ENCODE peak calls at places on chromosome 13, in four cellular contexts. One of them, this sample, is unnamed.

GRCh38 chr13:93116809-93117208 is 109.8 kb upstream of the GPC6 start:
- DNase-seq in GM12878: no peak
- DNase-seq in K562: no peak
- DNase-seq in HepG2: peak
- DNase-seq in this sample: no peak

GRCh38 chr13:67139551-67139950 is 90.6 kb downstream of the PCDH9 start:
- DNase-seq in K562: no peak
- DNase-seq in HepG2: no peak
- DNase-seq in GM12878: no peak
- DNase-seq in this sample: no peak

GRCh38 chr13:51501592-51502205 is 48.9 kb upstream of the INTS6 start:
- DNase-seq in K562: no peak
- DNase-seq in HepG2: no peak
- DNase-seq in GM12878: no peak
- DNase-seq in this sample: no peak

GRCh38 chr13:33230178-33230881 is 55.2 kb downstream of the STARD13 start:
- DNase-seq in HepG2: no peak
- DNase-seq in GM12878: no peak
- DNase-seq in K562: no peak
- DNase-seq in this sample: no peak

GRCh38 chr13:32048816-32049215 is 17.2 kb downstream of the FRY start:
- DNase-seq in K562: no peak
- DNase-seq in GM12878: no peak
- DNase-seq in HepG2: peak
- DNase-seq in this sample: no peak

GRCh38 chr13:101307181-101307701 is 109.1 kb downstream of the NALCN start:
- DNase-seq in HepG2: no peak
- DNase-seq in K562: no peak
- DNase-seq in GM12878: no peak
- DNase-seq in this sample: no peak

GRCh38 chr13:51764184-51765141 is 39.5 kb downstream of the DHRS12 start:
- DNase-seq in GM12878: peak
- DNase-seq in K562: no peak
- DNase-seq in HepG2: peak
- DNase-seq in this sample: no peak

GRCh38 chr13:49410006-49410405 is 33.9 kb downstream of the CAB39L start:
- DNase-seq in GM12878: no peak
- DNase-seq in K562: no peak
- DNase-seq in HepG2: no peak
- DNase-seq in this sample: no peak

GRCh38 chr13:49936943-49937273 is 768 bp upstream of the SPRYD7 start:
- DNase-seq in GM12878: no peak
- DNase-seq in HepG2: no peak
- DNase-seq in K562: no peak
- DNase-seq in this sample: peak

GRCh38 chr13:100566543-100566942 is 22.0 kb downstream of the GGACT start:
- DNase-seq in HepG2: no peak
- DNase-seq in K562: no peak
- DNase-seq in GM12878: no peak
- DNase-seq in this sample: no peak

GRCh38 chr13:25869941-25870340 is 181.9 kb downstream of the SHISA2 start:
- DNase-seq in GM12878: no peak
- DNase-seq in K562: no peak
- DNase-seq in HepG2: no peak
- DNase-seq in this sample: no peak

GRCh38 chr13:33678906-33679657 is 138.9 kb upstream of the RFC3 start:
- DNase-seq in GM12878: peak
- DNase-seq in HepG2: peak
- DNase-seq in K562: peak
- DNase-seq in this sample: no peak

GRCh38 chr13:76027131-76027530 is 391.0 kb downstream of the LMO7 start:
- DNase-seq in GM12878: no peak
- DNase-seq in HepG2: no peak
- DNase-seq in K562: no peak
- DNase-seq in this sample: no peak

GRCh38 chr13:106096661-106097092 is 438.8 kb downstream of the EFNB2 start:
- DNase-seq in K562: no peak
- DNase-seq in GM12878: no peak
- DNase-seq in HepG2: no peak
- DNase-seq in this sample: no peak

DNA sequence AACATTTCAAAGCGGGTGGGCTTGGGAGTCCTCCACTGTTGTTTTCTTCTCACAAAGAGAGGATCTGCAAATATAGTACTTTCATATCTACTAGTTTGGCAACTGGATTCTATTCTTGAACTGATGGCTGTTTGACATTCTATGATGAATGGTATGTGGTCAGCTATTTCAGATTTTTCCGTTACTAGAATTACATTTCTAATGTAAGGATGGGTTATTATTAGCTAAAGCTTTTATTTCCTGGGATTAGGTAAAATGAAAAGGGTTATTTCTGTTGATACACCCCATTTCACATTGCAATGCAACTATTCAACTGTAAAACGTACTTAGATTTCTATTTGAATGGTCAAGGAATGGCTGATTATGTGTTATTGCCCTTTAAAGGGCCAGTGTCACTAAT is 629.7 kb downstream of the DACH1 start:
- DNase-seq in GM12878: no peak
- DNase-seq in K562: no peak
- DNase-seq in HepG2: no peak
- DNase-seq in this sample: no peak
- TF ChIP-seq TCF7 in GM12878: no peak
- TF ChIP-seq TCF7 in K562: no peak
- TF ChIP-seq TCF7 in HepG2: no peak
- TF ChIP-seq TCF7 in this sample: no peak

GRCh38 chr13:88097541-88097940 is 426.4 kb downstream of the SLITRK5 start:
- DNase-seq in GM12878: no peak
- DNase-seq in HepG2: no peak
- DNase-seq in K562: no peak
- DNase-seq in this sample: no peak
- TF ChIP-seq TCF7 in GM12878: no peak
- TF ChIP-seq TCF7 in HepG2: no peak
- TF ChIP-seq TCF7 in K562: no peak
- TF ChIP-seq TCF7 in this sample: no peak

GRCh38 chr13:24505256-24505655 is 7.3 kb downstream of the PARP4 start:
- DNase-seq in GM12878: no peak
- DNase-seq in HepG2: no peak
- DNase-seq in K562: peak
- DNase-seq in this sample: no peak
- TF ChIP-seq TCF7 in GM12878: no peak
- TF ChIP-seq TCF7 in HepG2: no peak
- TF ChIP-seq TCF7 in K562: no peak
- TF ChIP-seq TCF7 in this sample: no peak

GRCh38 chr13:30408319-30409101 is 13.8 kb upstream of the UBE2L5 start:
- DNase-seq in GM12878: no peak
- DNase-seq in HepG2: peak
- DNase-seq in K562: peak
- DNase-seq in this sample: peak

GRCh38 chr13:30410705-30411125 is 11.6 kb upstream of the UBE2L5 start:
- DNase-seq in K562: no peak
- DNase-seq in GM12878: no peak
- DNase-seq in HepG2: no peak
- DNase-seq in this sample: no peak

GRCh38 chr13:30406779-30407416 is 15.4 kb upstream of the UBE2L5 start:
- DNase-seq in K562: no peak
- DNase-seq in GM12878: no peak
- DNase-seq in HepG2: no peak
- DNase-seq in this sample: no peak

GRCh38 chr13:30412351-30412750 is 9.9 kb upstream of the UBE2L5 start:
- DNase-seq in K562: no peak
- DNase-seq in GM12878: no peak
- DNase-seq in HepG2: no peak
- DNase-seq in this sample: no peak

DNA sequence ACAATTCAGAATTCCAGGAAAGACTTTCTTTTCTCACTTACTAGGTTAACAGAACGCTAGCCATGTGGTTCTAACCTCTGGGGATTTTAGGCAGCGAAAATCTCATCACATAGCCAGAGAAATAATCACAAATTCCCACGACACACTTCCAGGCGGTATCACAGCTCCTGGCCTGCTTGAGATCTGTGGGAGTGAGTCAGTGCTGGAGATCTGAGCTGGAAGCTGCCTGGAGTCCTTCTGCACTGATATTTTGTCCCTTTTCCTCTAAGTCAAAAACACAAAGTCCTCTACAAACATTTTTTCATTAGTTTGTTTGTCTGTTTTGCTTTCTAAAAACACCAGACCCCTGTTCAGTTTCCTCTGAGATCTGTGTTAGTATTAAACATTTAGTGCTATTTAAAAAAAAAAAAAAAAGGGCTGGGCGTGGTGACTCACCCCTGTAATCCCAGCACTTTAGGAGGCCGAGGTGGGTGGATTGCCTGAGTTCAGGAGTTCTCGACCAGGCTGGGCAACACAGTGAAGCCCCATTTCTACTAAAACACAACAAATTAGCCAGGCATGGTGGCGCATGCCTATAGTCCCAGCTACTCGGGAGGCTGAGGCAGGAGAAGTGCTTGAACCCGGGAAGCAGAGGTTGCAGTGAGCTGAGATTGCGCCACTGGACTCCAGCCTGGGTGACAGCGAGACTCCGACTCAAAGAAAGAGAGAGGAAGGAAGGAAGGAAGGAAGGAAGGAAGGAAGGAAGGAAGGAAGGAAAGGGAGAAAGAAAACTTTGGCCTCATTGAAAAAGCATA is 12.2 kb upstream of the UBE2L5 start:
- DNase-seq in GM12878: no peak
- DNase-seq in K562: peak
- DNase-seq in HepG2: no peak
- DNase-seq in this sample: no peak
- TF ChIP-seq TCF7 in GM12878: no peak
- TF ChIP-seq TCF7 in K562: no peak
- TF ChIP-seq TCF7 in HepG2: no peak
- TF ChIP-seq TCF7 in this sample: no peak

DNA sequence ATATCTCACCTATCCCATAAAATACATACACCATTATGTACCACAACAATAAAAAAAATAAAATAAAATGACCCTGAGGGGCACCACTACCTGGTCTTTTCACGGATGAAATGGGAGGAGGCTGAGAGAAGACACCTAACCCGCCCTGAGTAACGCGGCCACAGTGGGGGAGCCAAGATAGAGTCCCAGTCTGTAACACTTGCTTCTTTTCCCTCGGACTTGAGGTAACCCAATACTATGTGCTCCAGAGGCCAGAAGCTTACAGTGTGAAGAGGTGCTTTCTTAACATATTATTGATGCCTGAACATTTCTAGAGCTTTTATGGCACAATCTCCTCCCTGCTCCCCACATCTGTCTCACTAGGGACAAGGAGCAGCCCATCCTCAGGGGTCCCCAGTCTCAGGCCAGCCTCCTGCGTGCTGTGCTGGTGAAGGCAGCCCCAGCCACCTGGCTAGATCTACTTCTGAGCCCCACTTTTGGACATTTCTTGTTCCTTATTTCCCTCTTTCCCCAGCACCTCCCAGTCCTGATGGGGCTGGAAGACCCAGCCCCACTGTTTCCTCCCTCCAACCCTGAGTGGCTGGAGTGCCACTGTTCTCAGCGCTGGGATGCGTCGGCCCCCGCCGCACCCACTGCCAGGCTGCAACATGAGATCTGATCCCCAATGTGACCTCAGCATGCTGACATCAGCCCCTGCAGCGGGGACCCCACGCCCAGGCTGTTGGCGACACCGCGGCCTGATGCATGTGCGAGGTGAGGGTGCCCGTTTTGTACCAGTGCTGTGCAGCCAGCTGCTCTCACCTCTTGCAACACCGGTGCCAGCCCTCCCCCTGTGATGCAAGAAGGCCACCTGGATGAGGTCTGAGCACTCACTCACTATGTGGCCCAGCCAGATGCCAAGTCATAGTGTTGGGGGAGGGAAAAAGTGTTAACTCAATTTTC is 143.3 kb downstream of the DCLK1 start:
- DNase-seq in GM12878: no peak
- DNase-seq in K562: no peak
- DNase-seq in HepG2: no peak
- DNase-seq in this sample: peak
- TF ChIP-seq TCF7 in GM12878: no peak
- TF ChIP-seq TCF7 in K562: no peak
- TF ChIP-seq TCF7 in HepG2: no peak
- TF ChIP-seq TCF7 in this sample: no peak

GRCh38 chr13:79360064-79360463 is 46.0 kb downstream of the RBM26 start:
- DNase-seq in HepG2: no peak
- DNase-seq in GM12878: no peak
- DNase-seq in K562: no peak
- DNase-seq in this sample: no peak
- TF ChIP-seq TCF7 in HepG2: no peak
- TF ChIP-seq TCF7 in GM12878: no peak
- TF ChIP-seq TCF7 in K562: no peak
- TF ChIP-seq TCF7 in this sample: no peak

DNA sequence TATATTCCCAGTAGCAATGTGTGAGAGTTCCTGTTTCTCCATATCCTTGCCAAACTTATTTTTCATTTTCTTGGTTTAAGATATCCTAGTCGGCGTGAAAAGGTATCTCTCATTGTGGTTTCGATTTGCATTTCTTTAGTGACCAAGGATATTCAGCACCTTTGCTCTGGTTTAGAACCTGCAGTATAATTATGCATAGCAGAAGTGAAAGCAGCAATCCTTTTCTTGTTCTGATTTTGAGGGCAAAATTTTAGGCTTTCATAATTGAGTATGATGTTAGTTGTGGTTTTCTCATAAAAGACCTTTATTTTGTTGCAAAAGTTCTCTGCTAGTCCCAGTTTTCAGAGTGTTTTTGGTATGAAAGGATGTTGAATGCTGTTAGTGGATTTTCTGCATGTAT is 491.0 kb downstream of the FGF9 start:
- DNase-seq in HepG2: no peak
- DNase-seq in K562: no peak
- DNase-seq in GM12878: peak
- DNase-seq in this sample: no peak
- TF ChIP-seq TCF7 in HepG2: no peak
- TF ChIP-seq TCF7 in K562: no peak
- TF ChIP-seq TCF7 in GM12878: peak
- TF ChIP-seq TCF7 in this sample: no peak

GRCh38 chr13:109657395-109657794 is 129.0 kb downstream of the IRS2 start:
- DNase-seq in HepG2: no peak
- DNase-seq in GM12878: no peak
- DNase-seq in K562: no peak
- DNase-seq in this sample: no peak
- TF ChIP-seq TCF7 in HepG2: no peak
- TF ChIP-seq TCF7 in GM12878: no peak
- TF ChIP-seq TCF7 in K562: no peak
- TF ChIP-seq TCF7 in this sample: no peak

This sample was measured in WTC11.